ENCODE peak calls at places on chromosomes 5 and 9, in five cellular contexts. X is AG04450, F is tibial artery, I is stomach, U is prostate gland. L is an unnamed sample.

GRCh38 chr5:115859378-115859777 is 17.6 kb downstream of the AP3S1 start:
- DNase-seq in X (no peak), F (no peak), I (no peak), U (no peak), L (no peak)

GRCh38 chr5:76556511-76557221 is 66.5 kb downstream of the F2RL2 start:
- DNase-seq in X (no peak), F (no peak), I (no peak), U (peak), L (no peak)

GRCh38 chr9:4092793-4093709 is 206.8 kb downstream of the GLIS3 start:
- DNase-seq in X (no peak), F (no peak), I (no peak), U (no peak), L (no peak)

GRCh38 chr9:126692041-126692758 is 78.5 kb downstream of the LMX1B start:
- DNase-seq in X (no peak), F (no peak), I (no peak), U (no peak), L (peak)

GRCh38 chr5:142360051-142360498 is 35.3 kb upstream of the SPRY4 start:
- DNase-seq in X (no peak), F (no peak), I (no peak), U (no peak), L (no peak)

GRCh38 chr9:35689601-35690446 is at the start of gene TPM2:
- DNase-seq in X (peak), F (peak), I (peak), U (peak), L (peak)

GRCh38 chr5:31130682-31131081 is 62.8 kb upstream of the CDH6 start:
- DNase-seq in X (no peak), F (no peak), I (no peak), U (no peak), L (no peak)

GRCh38 chr9:89022071-89022721 is 30.9 kb downstream of the S1PR3 start:
- DNase-seq in X (no peak), F (no peak), I (peak), U (peak), L (peak)

GRCh38 chr9:92762196-92762595 is 2.4 kb downstream of the BICD2 start:
- DNase-seq in X (no peak), F (no peak), I (no peak), U (no peak), L (no peak)

GRCh38 chr9:36074870-36075532 is 38.3 kb downstream of the RECK start:
- DNase-seq in X (peak), F (peak), I (peak), U (peak), L (no peak)

GRCh38 chr5:139446956-139447779 is 7.8 kb upstream of the DNAJC18 start:
- DNase-seq in X (no peak), F (peak), I (no peak), U (no peak), L (no peak)

GRCh38 chr5:105924366-105924765 is 1746.4 kb downstream of the EFNA5 start:
- DNase-seq in X (peak), F (no peak), I (no peak), U (no peak), L (no peak)

GRCh38 chr9:88534456-88535225 is at the start of gene NXNL2:
- DNase-seq in X (no peak), F (peak), I (peak), U (peak), L (peak)

GRCh38 chr9:131732636-131733340 is 7.1 kb downstream of the RAPGEF1 start:
- DNase-seq in X (no peak), F (no peak), I (no peak), U (no peak), L (no peak)

GRCh38 chr9:128249914-128250838 is 25.6 kb downstream of the GOLGA2 start:
- DNase-seq in X (no peak), F (peak), I (peak), U (peak), L (peak)

GRCh38 chr5:43041131-43041668 is 1.1 kb upstream of the ANXA2R start:
- DNase-seq in X (no peak), F (no peak), I (no peak), U (no peak), L (no peak)

GRCh38 chr5:120808135-120808534 is 344.0 kb downstream of the PRR16 start:
- DNase-seq in X (no peak), F (no peak), I (no peak), U (no peak), L (no peak)

GRCh38 chr9:91589101-91589553 is 165.5 kb upstream of the NFIL3 start:
- DNase-seq in X (peak), F (no peak), I (no peak), U (peak), L (no peak)

GRCh38 chr5:909086-909485 is 16.4 kb downstream of the TRIP13 start:
- DNase-seq in X (no peak), F (no peak), I (no peak), U (peak), L (no peak)
- H3K27ac ChIP-seq in X (no peak), F (no peak), I (no peak), U (no peak), L (no peak)

DNA sequence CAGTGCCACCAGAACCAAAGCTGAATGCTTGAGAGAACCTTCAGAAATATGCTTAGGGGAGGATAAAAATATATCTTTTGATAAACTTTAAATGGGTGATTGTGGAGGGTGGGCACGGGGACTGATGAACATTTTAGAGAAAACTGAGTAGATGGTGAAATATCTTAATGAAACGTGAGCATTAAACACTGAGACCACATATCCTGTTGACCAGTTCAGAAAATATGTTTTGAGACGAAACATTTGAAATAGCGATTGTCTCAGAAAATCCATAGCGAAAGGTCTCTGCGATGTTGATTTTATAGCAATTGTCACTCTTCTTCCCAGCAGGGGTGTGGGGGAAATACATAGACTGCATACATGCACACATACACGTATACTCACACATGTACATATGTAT is 231.0 kb downstream of the ESM1 start:
- DNase-seq in X (no peak), F (no peak), I (no peak), U (no peak), L (no peak)
- TF ChIP-seq CTCF in X (no peak), F (no peak), I (no peak), U (no peak), L (no peak)

GRCh38 chr5:158966691-158967090 is 133.0 kb downstream of the EBF1 start:
- DNase-seq in X (no peak), F (no peak), I (no peak), U (no peak), L (no peak)

GRCh38 chr5:158968160-158968559 is 131.6 kb downstream of the EBF1 start:
- DNase-seq in X (no peak), F (no peak), I (no peak), U (no peak), L (no peak)

GRCh38 chr5:158970569-158971014 is 129.1 kb downstream of the EBF1 start:
- DNase-seq in X (no peak), F (no peak), I (no peak), U (no peak), L (no peak)

GRCh38 chr5:158967566-158967965 is 132.2 kb downstream of the EBF1 start:
- DNase-seq in X (no peak), F (no peak), I (no peak), U (no peak), L (no peak)
- H3K4me3 ChIP-seq in X (no peak), F (no peak), I (no peak), U (no peak), L (no peak)

DNA sequence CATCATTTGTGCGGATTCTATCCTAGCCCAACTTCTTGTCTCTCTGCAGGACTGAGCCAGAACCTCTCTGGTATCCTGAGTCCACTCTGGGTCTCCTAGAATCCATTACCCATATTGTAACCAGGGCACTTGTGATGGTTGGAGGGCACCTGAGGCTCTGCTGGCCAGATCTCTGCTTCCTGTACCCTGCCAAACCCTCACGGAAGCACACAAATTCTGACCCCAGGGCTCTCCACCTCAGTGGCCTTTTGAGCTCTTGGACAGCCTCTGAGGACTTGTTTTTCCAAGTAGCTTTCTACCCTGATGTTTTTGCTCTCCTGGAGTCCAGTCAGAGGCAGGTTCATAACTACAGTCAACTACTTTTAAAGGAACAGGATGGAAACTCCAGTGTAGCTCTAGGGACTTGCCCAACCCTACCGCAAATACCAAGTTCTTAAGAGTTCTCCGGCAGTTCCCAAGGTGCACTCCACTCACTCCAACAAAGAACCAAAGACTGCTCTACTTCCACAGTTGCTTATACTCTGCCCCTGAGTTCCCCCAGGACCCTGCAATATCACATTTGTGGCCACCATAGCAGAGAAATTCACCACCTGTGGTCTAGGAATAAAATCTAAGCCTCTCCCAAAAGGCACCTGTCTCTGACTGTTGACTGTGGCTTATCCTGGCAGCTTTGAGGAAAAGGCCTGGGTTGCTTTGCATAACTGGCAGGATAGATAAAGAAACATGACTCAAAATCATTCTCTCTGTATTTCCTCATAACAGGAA is 9.6 kb downstream of the PIP5K1B start:
- DNase-seq in X (no peak), F (no peak), I (peak), U (no peak), L (no peak)
- H3K27ac ChIP-seq in X (no peak), F (no peak), I (peak), U (no peak), L (no peak)

GRCh38 chr9:21070887-21071286 is 6.9 kb downstream of the IFNB1 start:
- DNase-seq in X (no peak), F (no peak), I (no peak), U (no peak), L (no peak)

GRCh38 chr9:21075484-21075883 is 2.3 kb downstream of the IFNB1 start:
- DNase-seq in X (no peak), F (no peak), I (no peak), U (no peak), L (no peak)

GRCh38 chr9:21070171-21070571 is 7.6 kb downstream of the IFNB1 start:
- DNase-seq in X (peak), F (peak), I (no peak), U (peak), L (no peak)
- TF ChIP-seq CTCF in X (peak), F (peak), I (no peak), U (peak), L (peak)

DNA sequence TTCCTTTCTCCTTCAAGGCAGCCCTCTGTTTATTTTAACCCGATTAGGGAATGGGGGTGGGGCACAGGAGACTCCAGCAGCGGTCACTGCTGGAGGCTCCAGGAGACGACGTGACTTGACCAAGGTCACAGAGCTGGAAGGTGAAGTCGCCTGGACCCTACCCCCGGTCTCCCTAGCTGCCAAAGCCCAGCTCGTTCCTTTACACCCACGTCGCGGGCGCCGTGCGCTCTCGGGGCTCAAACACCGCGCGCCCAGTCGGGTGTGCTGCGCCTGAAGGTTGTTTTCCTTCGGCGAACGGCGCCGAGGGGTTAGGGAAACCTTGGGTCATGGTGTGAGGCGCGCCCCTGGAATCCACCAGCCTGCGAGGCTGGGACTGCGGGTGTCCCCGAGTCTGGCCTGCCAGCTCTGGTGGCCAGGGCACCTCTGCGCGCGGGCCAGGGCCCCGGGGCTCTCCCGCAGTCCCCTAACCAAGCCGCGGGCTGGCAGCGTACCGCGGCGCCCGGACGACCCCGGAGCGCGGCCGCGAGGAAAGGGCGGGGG is 745 bp upstream of the UNC5A start:
- DNase-seq in X (no peak), F (no peak), I (no peak), U (no peak), L (no peak)
- H3K4me3 ChIP-seq in X (no peak), F (no peak), I (peak), U (no peak), L (no peak)

GRCh38 chr9:33116855-33117254 is 40.4 kb upstream of the SMU1 start:
- DNase-seq in X (no peak), F (no peak), I (no peak), U (no peak), L (no peak)
- H3K27ac ChIP-seq in X (no peak), F (no peak), I (no peak), U (no peak), L (peak)

L was measured in left lung.